ENCODE peak calls at places on chromosomes 5 and 9, in five cellular contexts. One of them, this sample, is unnamed.

GRCh38 chr9:82466616-82467251 is 478.2 kb downstream of the SPATA31D1 start:
- DNase-seq in K562: no peak
- DNase-seq in GM12878: no peak
- DNase-seq in A549: no peak
- DNase-seq in IMR-90: peak; percentile 4
- DNase-seq in this sample: peak; percentile 21

GRCh38 chr9:128845186-128845931 is 15.8 kb upstream of the SPOUT1 start:
- DNase-seq in A549: no peak
- DNase-seq in GM12878: no peak
- DNase-seq in IMR-90: no peak
- DNase-seq in K562: peak; percentile 93
- DNase-seq in this sample: no peak

GRCh38 chr9:97128919-97129318 is 90.0 kb upstream of the CTSV start:
- DNase-seq in K562: no peak
- DNase-seq in GM12878: no peak
- DNase-seq in IMR-90: no peak
- DNase-seq in A549: no peak
- DNase-seq in this sample: no peak

GRCh38 chr5:132427285-132428146 is 58.0 kb downstream of the SLC22A5 start:
- DNase-seq in GM12878: no peak
- DNase-seq in IMR-90: no peak
- DNase-seq in K562: no peak
- DNase-seq in A549: no peak
- DNase-seq in this sample: no peak

GRCh38 chr5:110086658-110087388 is 397.1 kb downstream of the MAN2A1 start:
- DNase-seq in IMR-90: peak; percentile 29
- DNase-seq in A549: no peak
- DNase-seq in K562: no peak
- DNase-seq in GM12878: no peak
- DNase-seq in this sample: no peak

GRCh38 chr5:81450940-81451339 is 57.0 kb upstream of the ACOT12 start:
- DNase-seq in A549: no peak
- DNase-seq in IMR-90: peak; percentile 16
- DNase-seq in GM12878: no peak
- DNase-seq in K562: no peak
- DNase-seq in this sample: no peak

GRCh38 chr9:106376689-106377088 is 486.3 kb upstream of the ZNF462 start:
- DNase-seq in IMR-90: no peak
- DNase-seq in GM12878: no peak
- DNase-seq in A549: no peak
- DNase-seq in K562: no peak
- DNase-seq in this sample: no peak

GRCh38 chr5:162990856-162991497 is 446.4 kb upstream of the CCNG1 start:
- DNase-seq in GM12878: peak; percentile 46
- DNase-seq in IMR-90: no peak
- DNase-seq in K562: no peak
- DNase-seq in A549: no peak
- DNase-seq in this sample: no peak

GRCh38 chr9:618478-618877 is 223.0 kb upstream of the DMRT1 start:
- DNase-seq in K562: no peak
- DNase-seq in A549: no peak
- DNase-seq in IMR-90: peak; percentile 67
- DNase-seq in GM12878: no peak
- DNase-seq in this sample: no peak

GRCh38 chr9:32378496-32378895 is 5.9 kb upstream of the ACO1 start:
- DNase-seq in A549: peak; percentile 64
- DNase-seq in IMR-90: peak; percentile 81
- DNase-seq in GM12878: peak; percentile 40
- DNase-seq in K562: peak; percentile 31
- DNase-seq in this sample: peak; percentile 55

GRCh38 chr5:143707797-143708196 is 104.2 kb upstream of the HMHB1 start:
- DNase-seq in K562: no peak
- DNase-seq in GM12878: no peak
- DNase-seq in A549: no peak
- DNase-seq in IMR-90: no peak
- DNase-seq in this sample: no peak

GRCh38 chr9:110066929-110067716 is 140.8 kb downstream of the C9orf152 start:
- DNase-seq in IMR-90: no peak
- DNase-seq in A549: no peak
- DNase-seq in GM12878: no peak
- DNase-seq in K562: no peak
- DNase-seq in this sample: no peak

GRCh38 chr9:110072597-110073355 is 135.2 kb downstream of the C9orf152 start:
- DNase-seq in A549: no peak
- DNase-seq in K562: no peak
- DNase-seq in IMR-90: no peak
- DNase-seq in GM12878: no peak
- DNase-seq in this sample: no peak

GRCh38 chr9:110073356-110073666 is 134.6 kb downstream of the C9orf152 start:
- DNase-seq in A549: no peak
- DNase-seq in IMR-90: no peak
- DNase-seq in GM12878: no peak
- DNase-seq in K562: no peak
- DNase-seq in this sample: no peak

GRCh38 chr9:110068212-110068611 is 139.7 kb downstream of the C9orf152 start:
- DNase-seq in IMR-90: no peak
- DNase-seq in K562: no peak
- DNase-seq in GM12878: no peak
- DNase-seq in A549: no peak
- DNase-seq in this sample: no peak

DNA sequence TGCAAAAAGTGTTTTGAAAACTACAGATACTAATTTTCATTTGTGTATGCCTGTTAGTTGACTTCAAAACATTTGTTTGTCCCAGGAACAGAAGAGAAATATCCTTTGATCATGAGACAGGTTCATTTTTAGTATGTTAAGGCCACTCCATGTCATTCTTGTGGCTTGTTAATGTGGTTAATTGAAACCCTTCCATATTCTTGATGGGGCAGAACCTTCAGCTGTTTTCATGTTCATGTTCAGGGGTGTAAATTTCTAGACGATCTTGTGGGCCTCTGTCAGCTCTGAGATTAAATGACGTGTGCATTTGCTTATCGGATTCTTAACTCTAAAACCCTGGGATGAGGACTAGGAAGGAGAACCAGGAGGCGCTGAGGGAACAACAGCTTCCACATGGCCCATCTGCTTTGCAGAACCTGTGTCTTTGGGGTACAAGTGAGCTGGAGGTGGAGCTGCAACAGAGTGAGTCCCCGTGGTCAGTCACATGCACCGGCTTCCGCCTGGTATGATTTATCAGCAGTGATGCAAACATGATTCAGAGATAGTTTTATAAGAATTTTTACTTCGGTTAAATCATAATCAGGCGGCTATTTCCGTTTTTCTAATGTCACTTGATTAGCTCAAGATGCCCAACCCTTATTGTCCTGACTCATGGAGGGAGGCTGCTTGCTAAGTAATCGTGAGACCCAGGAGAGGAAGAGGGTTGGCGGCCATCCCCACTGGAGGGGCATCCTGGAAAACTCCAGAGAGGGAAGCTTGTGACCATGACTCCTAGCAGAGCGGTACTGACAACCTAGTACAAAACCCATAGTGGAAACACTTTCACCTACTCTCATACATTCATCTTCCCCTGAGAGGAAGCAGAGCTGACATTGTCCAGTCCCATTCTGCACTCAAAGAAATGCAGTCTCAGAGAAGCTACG is 138.4 kb downstream of the C9orf152 start:
- DNase-seq in IMR-90: peak; percentile 96
- DNase-seq in K562: no peak
- DNase-seq in A549: no peak
- DNase-seq in GM12878: no peak
- DNase-seq in this sample: no peak
- TF ChIP-seq BHLHE40 in IMR-90: peak; percentile 84
- TF ChIP-seq BHLHE40 in K562: no peak
- TF ChIP-seq BHLHE40 in A549: no peak
- TF ChIP-seq BHLHE40 in GM12878: no peak
- TF ChIP-seq BHLHE40 in this sample: no peak

DNA sequence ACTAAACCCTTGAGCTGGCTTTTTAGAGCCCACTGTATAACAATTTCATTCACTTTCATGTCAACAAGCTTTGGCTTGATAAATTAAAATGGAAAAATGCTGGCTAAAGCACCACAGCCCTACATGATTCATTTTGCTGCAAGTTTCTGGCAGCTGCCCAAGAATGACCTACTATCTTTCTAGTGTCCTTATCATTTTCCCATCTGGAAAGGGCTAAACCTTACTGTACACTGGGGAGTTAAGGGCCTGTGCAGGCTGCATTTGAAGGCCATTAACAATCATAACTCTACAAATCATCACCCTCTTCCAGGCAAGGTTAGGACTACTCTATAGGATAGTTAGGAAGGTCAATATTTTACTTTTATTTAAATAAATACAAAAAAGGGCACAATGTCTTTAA is 579.7 kb upstream of the ZNF608 start:
- DNase-seq in GM12878: no peak
- DNase-seq in K562: no peak
- DNase-seq in IMR-90: peak; percentile 88
- DNase-seq in A549: peak; percentile 8
- DNase-seq in this sample: peak; percentile 69
- TF ChIP-seq BHLHE40 in GM12878: no peak
- TF ChIP-seq BHLHE40 in K562: no peak
- TF ChIP-seq BHLHE40 in IMR-90: no peak
- TF ChIP-seq BHLHE40 in A549: no peak
- TF ChIP-seq BHLHE40 in this sample: no peak

DNA sequence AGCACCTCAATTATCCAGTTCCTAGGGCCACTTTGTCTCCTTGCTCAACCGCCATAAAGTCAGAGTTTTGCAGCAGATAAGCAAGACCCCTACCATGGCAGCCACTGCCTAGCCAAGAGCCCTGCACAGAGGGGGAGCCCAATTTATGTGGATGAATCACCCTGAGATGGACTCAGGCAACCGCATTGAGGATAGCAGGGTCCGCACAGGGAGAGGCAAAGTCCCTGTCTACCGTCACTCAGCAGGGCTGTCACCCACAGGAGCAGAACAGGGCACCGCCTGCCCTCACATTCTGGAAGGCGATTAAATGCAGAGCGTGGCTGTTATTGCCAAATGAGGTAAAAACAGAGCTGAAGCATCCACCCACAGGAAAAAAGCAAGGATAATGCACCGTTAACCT is 1.7 kb downstream of the FBP2 start:
- DNase-seq in K562: no peak
- DNase-seq in IMR-90: no peak
- DNase-seq in A549: no peak
- DNase-seq in GM12878: no peak
- DNase-seq in this sample: no peak
- TF ChIP-seq BHLHE40 in K562: no peak
- TF ChIP-seq BHLHE40 in IMR-90: no peak
- TF ChIP-seq BHLHE40 in A549: no peak
- TF ChIP-seq BHLHE40 in GM12878: no peak
- TF ChIP-seq BHLHE40 in this sample: no peak

DNA sequence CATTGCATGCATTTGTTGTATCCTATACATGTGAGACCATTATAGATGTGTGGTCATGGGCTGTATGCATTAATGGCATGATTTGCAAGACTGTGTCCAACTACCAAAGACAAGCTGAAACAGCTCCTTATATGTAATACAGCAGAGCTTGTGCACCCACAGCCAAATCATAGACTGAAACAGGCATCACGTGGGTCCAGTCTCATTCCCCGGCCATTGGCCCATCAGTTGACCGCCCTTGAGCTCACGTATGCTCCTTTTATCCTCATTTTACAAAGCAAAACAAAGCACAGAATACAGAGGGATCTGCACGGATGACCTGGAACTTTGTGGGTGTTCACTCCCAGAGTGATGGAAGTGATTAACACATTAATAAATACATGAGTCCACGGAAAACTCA is 109.1 kb downstream of the ROR2 start:
- DNase-seq in GM12878: no peak
- DNase-seq in A549: no peak
- DNase-seq in K562: no peak
- DNase-seq in IMR-90: no peak
- DNase-seq in this sample: no peak
- TF ChIP-seq BHLHE40 in GM12878: no peak
- TF ChIP-seq BHLHE40 in A549: no peak
- TF ChIP-seq BHLHE40 in K562: no peak
- TF ChIP-seq BHLHE40 in IMR-90: no peak
- TF ChIP-seq BHLHE40 in this sample: no peak

GRCh38 chr5:10343486-10343885 is 10.0 kb upstream of the MARCHF6 start:
- DNase-seq in IMR-90: no peak
- DNase-seq in A549: no peak
- DNase-seq in GM12878: no peak
- DNase-seq in K562: no peak
- DNase-seq in this sample: no peak
- TF ChIP-seq BHLHE40 in IMR-90: no peak
- TF ChIP-seq BHLHE40 in A549: no peak
- TF ChIP-seq BHLHE40 in GM12878: no peak
- TF ChIP-seq BHLHE40 in K562: no peak
- TF ChIP-seq BHLHE40 in this sample: no peak

GRCh38 chr5:178093129-178093528 is 20.2 kb upstream of the N4BP3 start:
- DNase-seq in A549: no peak
- DNase-seq in GM12878: no peak
- DNase-seq in K562: no peak
- DNase-seq in IMR-90: no peak
- DNase-seq in this sample: no peak

GRCh38 chr5:178094345-178094744 is 19.0 kb upstream of the N4BP3 start:
- DNase-seq in K562: no peak
- DNase-seq in A549: no peak
- DNase-seq in IMR-90: no peak
- DNase-seq in GM12878: no peak
- DNase-seq in this sample: no peak

GRCh38 chr5:178086266-178086665 is 27.1 kb upstream of the N4BP3 start:
- DNase-seq in GM12878: no peak
- DNase-seq in A549: no peak
- DNase-seq in K562: no peak
- DNase-seq in IMR-90: no peak
- DNase-seq in this sample: no peak

DNA sequence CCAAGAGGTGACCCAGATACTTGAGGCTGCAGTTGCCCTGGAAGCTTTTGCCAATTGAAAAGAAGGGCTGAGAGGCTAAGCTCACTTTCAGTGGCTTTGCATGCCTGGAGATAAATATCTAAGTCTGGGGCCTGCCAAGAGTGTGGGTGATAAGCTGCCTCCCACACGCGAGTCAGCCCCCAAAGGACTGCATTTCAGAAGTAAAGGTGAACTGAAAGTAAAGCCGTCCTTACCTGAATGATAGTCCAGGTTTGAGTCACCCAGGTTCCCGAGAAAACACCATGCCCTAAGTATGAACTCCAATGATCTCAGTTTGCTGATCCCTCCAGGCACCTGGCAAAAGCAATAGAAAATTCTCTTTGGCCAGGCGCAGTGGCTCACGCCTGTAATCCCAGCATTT is 22.5 kb upstream of the N4BP3 start:
- DNase-seq in IMR-90: no peak
- DNase-seq in GM12878: no peak
- DNase-seq in K562: no peak
- DNase-seq in A549: no peak
- DNase-seq in this sample: no peak
- TF ChIP-seq BHLHE40 in IMR-90: no peak
- TF ChIP-seq BHLHE40 in GM12878: no peak
- TF ChIP-seq BHLHE40 in K562: no peak
- TF ChIP-seq BHLHE40 in A549: no peak
- TF ChIP-seq BHLHE40 in this sample: no peak